ENCODE peak calls at places on chromosomes 16 and 17, in ten cellular contexts. K is tibial nerve; P is effector memory CD4-positive, alpha-beta T cell; Q is endothelial cell of umbilical vein; B is naive thymus-derived CD4-positive, alpha-beta T cell; T is aorta; F is HCT116; H is thoracic aorta; S is prostate gland; N is heart left ventricle. A is an unnamed sample. For H3K4me1 and H3K9me3, the result is how much of the 10 kb centered on the place peaks cover.

GRCh38 chr16:85168732-85169256 is 56.5 kb upstream of the CIBAR2 start:
- DNase-seq in K (peak), P (no peak), Q (no peak), B (no peak), T (peak), F (no peak), H (no peak), S (no peak), N (peak), A (peak)

GRCh38 chr16:86635181-86635580 is 56.8 kb downstream of the FOXL1 start:
- DNase-seq in K (no peak), P (no peak), Q (no peak), B (no peak), T (peak), F (no peak), H (peak), S (no peak), N (peak), A (no peak)

GRCh38 chr17:6387858-6388257 is 47.1 kb downstream of the AIPL1 start:
- DNase-seq in K (no peak), P (no peak), Q (no peak), B (no peak), T (no peak), F (no peak), H (no peak), S (no peak), N (no peak), A (no peak)

GRCh38 chr17:948284-948852 is 31.2 kb downstream of the NXN start:
- DNase-seq in K (no peak), P (no peak), Q (no peak), B (no peak), T (no peak), F (no peak), H (no peak), S (peak), N (no peak), A (no peak)

GRCh38 chr17:15307686-15308085 is 33.7 kb downstream of the TEKT3 start:
- DNase-seq in K (no peak), P (no peak), Q (no peak), B (no peak), T (no peak), F (no peak), H (no peak), S (no peak), N (no peak), A (no peak)

GRCh38 chr17:57782051-57782490 is 37.0 kb upstream of the CCDC182 start:
- DNase-seq in K (no peak), P (no peak), Q (peak), B (no peak), T (no peak), F (no peak), H (no peak), S (no peak), N (peak), A (no peak)

GRCh38 chr16:87489434-87490045 is 3.3 kb downstream of the ZCCHC14 start:
- DNase-seq in K (no peak), P (no peak), Q (no peak), B (no peak), T (no peak), F (no peak), H (no peak), S (no peak), N (no peak), A (no peak)

GRCh38 chr16:2212362-2213324 is 2.0 kb upstream of the BRICD5 start:
- DNase-seq in K (no peak), P (no peak), Q (no peak), B (no peak), T (no peak), F (no peak), H (no peak), S (peak), N (peak), A (no peak)

GRCh38 chr17:14747576-14747940 is 446.7 kb downstream of the HS3ST3B1 start:
- DNase-seq in K (no peak), P (no peak), Q (no peak), B (no peak), T (no peak), F (no peak), H (no peak), S (no peak), N (no peak), A (no peak)

GRCh38 chr16:85652431-85653221 is 36.1 kb downstream of the GINS2 start:
- DNase-seq in K (no peak), P (no peak), Q (no peak), B (no peak), T (peak), F (no peak), H (no peak), S (no peak), N (peak), A (no peak)

GRCh38 chr16:56990407-56991286 is 1.3 kb downstream of the NLRC5 start:
- DNase-seq in K (no peak), P (no peak), Q (no peak), B (no peak), T (peak), F (no peak), H (no peak), S (no peak), N (no peak), A (no peak)

GRCh38 chr17:51045616-51046526 is 74.8 kb downstream of the SPAG9 start:
- DNase-seq in K (no peak), P (no peak), Q (no peak), B (no peak), T (no peak), F (no peak), H (no peak), S (no peak), N (no peak), A (no peak)

GRCh38 chr16:88853336-88853941 is 3.3 kb downstream of the GALNS start:
- DNase-seq in K (no peak), P (no peak), Q (no peak), B (no peak), T (no peak), F (no peak), H (no peak), S (no peak), N (no peak), A (no peak)

GRCh38 chr16:12902511-12903324 is 1.3 kb downstream of the SHISA9 start:
- DNase-seq in K (no peak), P (no peak), Q (no peak), B (no peak), T (no peak), F (no peak), H (no peak), S (no peak), N (no peak), A (no peak)
- H3K4me3 ChIP-seq in K (peak), P (no peak), Q (no peak), B (no peak), T (peak), F (no peak), H (peak), S (peak), N (peak), A (peak)

GRCh38 chr16:81458827-81459598 is 14.4 kb downstream of the CMIP start:
- DNase-seq in K (no peak), P (no peak), Q (no peak), B (no peak), T (no peak), F (no peak), H (no peak), S (no peak), N (no peak), A (no peak)
- H3K4me1 ChIP-seq in K (half or more), P (under half), Q (under half), B (under half), T (under half), F (under half), H (under half), S (under half), N (under half), A (under half)

GRCh38 chr17:76072149-76072858 is at the start of gene SRP68:
- DNase-seq in K (peak), P (peak), Q (peak), B (peak), T (peak), F (peak), H (peak), S (peak), N (peak), A (peak)
- H3K9me3 ChIP-seq in K (under half), P (under half), Q (under half), B (under half), T (under half), F (under half), H (under half), S (under half), N (under half), A (under half)

DNA sequence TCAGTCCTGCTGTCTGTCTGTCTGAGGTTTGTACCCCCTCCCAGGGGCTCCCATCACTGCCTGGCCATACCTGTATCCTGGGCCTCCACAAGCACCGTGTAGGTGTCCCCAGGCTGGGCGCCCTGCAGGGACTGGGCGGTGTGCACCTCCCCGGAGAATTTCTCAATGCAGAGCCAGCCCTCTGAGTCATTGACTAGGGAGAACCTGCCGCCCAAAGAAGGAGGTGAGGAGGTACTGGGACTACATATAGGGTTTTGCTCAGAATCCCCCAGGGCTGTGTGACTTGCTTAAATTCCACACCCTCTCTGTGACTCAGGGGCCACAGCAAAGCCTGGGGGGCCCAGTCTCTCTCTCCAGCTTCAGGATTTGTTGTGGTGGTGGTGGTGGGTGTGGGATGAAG is 7.6 kb downstream of the CDH16 start:
- DNase-seq in K (no peak), P (no peak), Q (no peak), B (no peak), T (peak), F (no peak), H (no peak), S (no peak), N (no peak), A (no peak)
- H3K4me3 ChIP-seq in K (no peak), P (no peak), Q (no peak), B (no peak), T (no peak), F (no peak), H (no peak), S (no peak), N (no peak), A (no peak)

GRCh38 chr17:39169518-39169917 is 3.6 kb upstream of the ARL5C start:
- DNase-seq in K (no peak), P (no peak), Q (no peak), B (no peak), T (no peak), F (no peak), H (no peak), S (no peak), N (no peak), A (no peak)
- H3K4me1 ChIP-seq in K (under half), P (under half), Q (under half), B (under half), T (under half), F (under half), H (under half), S (under half), N (under half), A (under half)

DNA sequence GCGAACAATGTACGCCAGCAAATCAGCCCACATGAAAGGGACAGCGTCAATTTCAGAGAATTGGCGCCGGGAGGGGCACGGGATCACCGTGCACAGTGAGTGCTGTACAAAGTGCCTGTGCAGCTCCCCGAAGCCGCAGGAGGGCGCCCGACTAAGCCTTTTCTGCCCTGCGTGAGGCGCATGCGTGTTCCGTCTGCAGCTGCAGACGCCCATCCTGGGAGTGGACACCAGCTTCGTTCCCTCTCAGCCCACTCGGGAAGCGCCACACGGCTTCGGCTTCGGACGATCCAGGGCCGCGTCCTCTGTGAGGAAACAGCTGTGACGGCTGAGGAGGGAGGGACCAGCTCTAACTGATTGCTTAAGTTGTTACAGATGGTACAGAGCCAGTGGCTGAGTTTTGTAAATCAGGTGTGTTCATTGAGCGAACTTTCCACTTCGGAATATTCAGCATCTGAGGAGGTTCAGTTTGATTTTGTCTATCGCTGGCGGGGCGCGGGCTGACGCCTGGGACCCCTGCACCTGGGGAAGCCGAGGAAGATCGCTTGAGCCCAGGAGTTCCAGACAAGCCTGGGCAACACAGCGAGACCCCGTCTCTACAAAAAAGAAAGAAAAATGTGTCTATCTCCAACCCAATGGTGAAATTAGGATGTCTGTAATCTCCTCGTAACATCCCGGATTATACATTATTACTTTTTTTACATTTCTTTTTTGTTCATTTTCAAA is 15.4 kb upstream of the ZNF287 start:
- DNase-seq in K (peak), P (peak), Q (peak), B (peak), T (peak), F (no peak), H (peak), S (peak), N (peak), A (peak)
- H3K9me3 ChIP-seq in K (under half), P (under half), Q (under half), B (under half), T (under half), F (under half), H (under half), S (under half), N (under half), A (under half)

GRCh38 chr17:28576758-28577465 is at the start of gene ALDOC:
- DNase-seq in K (peak), P (peak), Q (peak), B (peak), T (peak), F (peak), H (peak), S (peak), N (peak), A (peak)

GRCh38 chr17:28573966-28574480 is 2.7 kb downstream of the ALDOC start:
- DNase-seq in K (no peak), P (no peak), Q (no peak), B (no peak), T (no peak), F (no peak), H (no peak), S (no peak), N (no peak), A (no peak)

GRCh38 chr17:28574536-28574935 is 2.2 kb downstream of the ALDOC start:
- DNase-seq in K (no peak), P (no peak), Q (no peak), B (no peak), T (no peak), F (no peak), H (no peak), S (no peak), N (peak), A (no peak)

GRCh38 chr17:28573521-28573920 is 2.2 kb upstream of the PIGS start:
- DNase-seq in K (no peak), P (no peak), Q (no peak), B (no peak), T (no peak), F (no peak), H (no peak), S (no peak), N (no peak), A (no peak)

GRCh38 chr17:28575126-28575795 is 1.4 kb downstream of the ALDOC start:
- DNase-seq in K (no peak), P (no peak), Q (no peak), B (no peak), T (no peak), F (no peak), H (no peak), S (no peak), N (peak), A (peak)
- H3K4me3 ChIP-seq in K (no peak), P (no peak), Q (no peak), B (no peak), T (no peak), F (no peak), H (no peak), S (no peak), N (peak), A (no peak)

GRCh38 chr16:75262104-75262799 is 10.8 kb upstream of the BCAR1 start:
- DNase-seq in K (no peak), P (no peak), Q (peak), B (no peak), T (peak), F (no peak), H (no peak), S (no peak), N (peak), A (no peak)

GRCh38 chr16:75262800-75263127 is 11.3 kb upstream of the BCAR1 start:
- DNase-seq in K (no peak), P (no peak), Q (no peak), B (no peak), T (no peak), F (no peak), H (no peak), S (no peak), N (no peak), A (no peak)

GRCh38 chr16:75263963-75264445 is 12.6 kb upstream of the BCAR1 start:
- DNase-seq in K (no peak), P (no peak), Q (no peak), B (no peak), T (peak), F (no peak), H (no peak), S (no peak), N (no peak), A (peak)

GRCh38 chr16:75264531-75264998 is 13.1 kb upstream of the BCAR1 start:
- DNase-seq in K (no peak), P (no peak), Q (peak), B (no peak), T (peak), F (no peak), H (no peak), S (no peak), N (no peak), A (no peak)

GRCh38 chr16:75263291-75263962 is 12.0 kb upstream of the BCAR1 start:
- DNase-seq in K (no peak), P (no peak), Q (no peak), B (no peak), T (peak), F (no peak), H (no peak), S (no peak), N (no peak), A (no peak)
- H3K4me1 ChIP-seq in K (half or more), P (under half), Q (half or more), B (under half), T (under half), F (half or more), H (half or more), S (under half), N (half or more), A (under half)